ENCODE peak calls at places on chromosomes 2 and 18, in five cellular contexts. N is fibroblast of lung, D is AML-193, C is NCI-H2029, X is activated T-cell treated with anti-CD3 and anti-CD28 coated beads for 1 hour. R is an unnamed sample.

GRCh38 chr18:6759579-6759978 is 30.1 kb downstream of the ARHGAP28 start:
- DNase-seq in X (no peak), N (no peak), C (no peak), D (no peak), R (no peak)

GRCh38 chr18:24628360-24628759 is 167.9 kb downstream of the HRH4 start:
- DNase-seq in X (no peak), D (no peak), N (peak), C (no peak), R (no peak)

GRCh38 chr2:226124548-226125011 is 675.0 kb downstream of the IRS1 start:
- DNase-seq in N (peak), C (no peak), D (no peak), X (no peak), R (no peak)

GRCh38 chr18:45175505-45175904 is 439.8 kb upstream of the SLC14A2 start:
- DNase-seq in X (no peak), D (no peak), C (no peak), N (no peak), R (no peak)

GRCh38 chr2:218259099-218259921 is 1.5 kb upstream of the GPBAR1 start:
- DNase-seq in C (no peak), D (no peak), N (peak), X (no peak), R (peak)

GRCh38 chr2:196249860-196250259 is 78.5 kb upstream of the STK17B start:
- DNase-seq in X (no peak), N (peak), D (peak), C (no peak), R (no peak)

GRCh38 chr18:13831864-13832508 is 8.0 kb downstream of the MC5R start:
- DNase-seq in X (no peak), C (no peak), D (no peak), N (no peak), R (no peak)

GRCh38 chr2:199459286-199460100 is 1.8 kb upstream of the SATB2 start:
- DNase-seq in C (peak), N (peak), D (peak), X (peak), R (peak)

GRCh38 chr2:33033524-33034150 is 86.9 kb downstream of the LTBP1 start:
- DNase-seq in X (no peak), D (peak), C (no peak), N (peak), R (no peak)

GRCh38 chr2:28377984-28378678 is 14.5 kb upstream of the FOSL2 start:
- DNase-seq in C (no peak), D (peak), N (no peak), X (no peak), R (no peak)

GRCh38 chr2:105394951-105395611 is 3.8 kb downstream of the FHL2 start:
- DNase-seq in D (no peak), C (no peak), N (no peak), X (no peak), R (no peak)

GRCh38 chr2:164920430-164920829 is 34.9 kb downstream of the SLC38A11 start:
- DNase-seq in X (no peak), C (peak), N (peak), D (peak), R (peak)

GRCh38 chr18:38256366-38256765 is 690.8 kb upstream of the CELF4 start:
- DNase-seq in C (no peak), N (no peak), D (no peak), X (no peak), R (no peak)

GRCh38 chr2:237115870-237116269 is 30.2 kb downstream of the COPS8 start:
- DNase-seq in N (no peak), X (no peak), C (no peak), D (no peak), R (no peak)

GRCh38 chr2:71612581-71613520 is 159.5 kb downstream of the DYSF start:
- DNase-seq in C (no peak), X (no peak), N (no peak), D (no peak), R (no peak)

GRCh38 chr2:56770490-56770889 is 586.7 kb downstream of the CCDC85A start:
- DNase-seq in C (no peak), N (no peak), D (no peak), X (no peak), R (peak)

GRCh38 chr18:78818495-78818894 is 161.1 kb upstream of the SALL3 start:
- DNase-seq in X (no peak), D (no peak), C (no peak), N (no peak), R (no peak)

GRCh38 chr18:79749251-79750191 is 48.2 kb upstream of the KCNG2 start:
- DNase-seq in N (peak), D (no peak), X (no peak), C (no peak), R (no peak)

GRCh38 chr2:217289909-217290283 is 430.0 kb upstream of the TNP1 start:
- DNase-seq in D (no peak), X (no peak), N (peak), C (no peak), R (no peak)

GRCh38 chr2:66569974-66570373 is 135.0 kb downstream of the MEIS1 start:
- DNase-seq in X (no peak), N (no peak), D (no peak), C (no peak), R (no peak)

GRCh38 chr2:238920601-238921001 is 72.7 kb downstream of the TWIST2 start:
- DNase-seq in D (no peak), N (no peak), C (no peak), X (no peak), R (no peak)

GRCh38 chr2:64888591-64889309 is 100.4 kb upstream of the SLC1A4 start:
- DNase-seq in X (no peak), C (no peak), D (peak), N (peak), R (no peak)

GRCh38 chr2:128626758-128627515 is 308.3 kb upstream of the HS6ST1 start:
- DNase-seq in D (no peak), C (no peak), N (peak), X (no peak), R (no peak)

R was measured in AG04449.